ENCODE peak calls at places on chromosomes 7 and 10, in six cellular contexts. V, T, N, O, Q and J are unnamed samples.

GRCh38 chr7:109939207-109939606 is 1151.7 kb upstream of the LRRN3 start:
- DNase-seq in O (no peak), T (no peak), N (no peak), V (no peak), Q (no peak), J (no peak)

GRCh38 chr10:117158297-117158696 is 20.2 kb upstream of the VAX1 start:
- DNase-seq in Q (no peak), V (no peak), O (no peak), T (no peak), N (no peak), J (no peak)

GRCh38 chr7:144785491-144785890 is 50.4 kb downstream of the TPK1 start:
- DNase-seq in N (no peak), T (no peak), Q (no peak), V (no peak), O (no peak), J (no peak)

GRCh38 chr10:103609231-103610082 is 116.0 kb downstream of the NEURL1 start:
- DNase-seq in V (no peak), T (no peak), Q (no peak), O (no peak), N (no peak), J (no peak)

GRCh38 chr10:31773749-31774148 is 154.9 kb downstream of the ARHGAP12 start:
- DNase-seq in T (no peak), Q (no peak), V (no peak), N (no peak), O (no peak), J (no peak)

GRCh38 chr7:149662591-149663095 is 110.7 kb downstream of the ZNF467 start:
- DNase-seq in V (no peak), N (peak), Q (peak), T (peak), O (no peak), J (no peak)

GRCh38 chr7:104111294-104111693 is 96.5 kb downstream of the ORC5 start:
- DNase-seq in T (no peak), N (no peak), O (no peak), V (no peak), Q (no peak), J (no peak)

GRCh38 chr10:108204528-108205313 is 1040.2 kb upstream of the SORCS1 start:
- DNase-seq in V (no peak), O (peak), T (peak), Q (peak), N (peak), J (no peak)

GRCh38 chr10:107028249-107028648 is 136.3 kb downstream of the SORCS1 start:
- DNase-seq in N (no peak), T (no peak), Q (no peak), O (no peak), V (no peak), J (no peak)

GRCh38 chr7:34247468-34247867 is 342.1 kb downstream of the BMPER start:
- DNase-seq in O (no peak), T (no peak), V (no peak), Q (no peak), N (no peak), J (no peak)

GRCh38 chr10:87058171-87058570 is 36.5 kb downstream of the GLUD1 start:
- DNase-seq in Q (no peak), O (no peak), N (no peak), T (no peak), V (no peak), J (no peak)

GRCh38 chr7:46152671-46153070 is 231.6 kb upstream of the IGFBP3 start:
- DNase-seq in T (no peak), V (no peak), N (peak), O (no peak), Q (no peak), J (no peak)

GRCh38 chr10:9149134-9149533 is 1094.6 kb downstream of the GATA3 start:
- DNase-seq in T (no peak), O (peak), N (no peak), V (no peak), Q (no peak), J (no peak)

GRCh38 chr10:73867871-73868631 is 6.3 kb downstream of the CAMK2G start:
- DNase-seq in N (no peak), V (no peak), Q (no peak), O (no peak), T (no peak), J (no peak)

GRCh38 chr10:97022616-97023015 is 163.1 kb downstream of the SLIT1 start:
- DNase-seq in N (no peak), T (no peak), V (no peak), Q (no peak), O (no peak), J (no peak)

GRCh38 chr10:53140516-53140915 is 367.9 kb upstream of the MBL2 start:
- DNase-seq in N (no peak), V (no peak), Q (no peak), O (no peak), T (no peak), J (peak)

GRCh38 chr10:110398419-110399162 is 93.9 kb upstream of the SMNDC1 start:
- DNase-seq in V (peak), N (peak), O (peak), Q (peak), T (peak), J (peak)

GRCh38 chr10:131022369-131022768 is 289.2 kb downstream of the TCERG1L start:
- DNase-seq in T (no peak), V (no peak), O (no peak), N (no peak), Q (no peak), J (no peak)

GRCh38 chr10:71285180-71285545 is 33.9 kb upstream of the SLC29A3 start:
- DNase-seq in Q (peak), O (peak), N (peak), T (peak), V (no peak), J (no peak)

GRCh38 chr7:129213828-129214227 is 11.0 kb upstream of the AHCYL2 start:
- DNase-seq in N (peak), Q (no peak), T (peak), O (no peak), V (no peak), J (no peak)

GRCh38 chr10:17872191-17873091 is 63.3 kb downstream of the MRC1 start:
- DNase-seq in T (peak), O (peak), V (no peak), Q (no peak), N (peak), J (no peak)
- TF ChIP-seq CTCF in T (peak), O (no peak), V (peak), Q (no peak), N (peak), J (peak)

GRCh38 chr10:78302989-78303854 is 269.6 kb downstream of the RPS24 start:
- DNase-seq in Q (peak), V (peak), N (peak), T (peak), O (peak), J (peak)

GRCh38 chr10:78301481-78301880 is 267.8 kb downstream of the RPS24 start:
- DNase-seq in O (no peak), T (no peak), N (no peak), V (no peak), Q (no peak), J (no peak)

GRCh38 chr10:78302739-78302988 is 269.0 kb downstream of the RPS24 start:
- DNase-seq in Q (no peak), V (no peak), O (no peak), N (no peak), T (no peak), J (no peak)

GRCh38 chr10:78300526-78300925 is 266.9 kb downstream of the RPS24 start:
- DNase-seq in O (no peak), Q (no peak), T (no peak), V (no peak), N (no peak), J (no peak)

DNA sequence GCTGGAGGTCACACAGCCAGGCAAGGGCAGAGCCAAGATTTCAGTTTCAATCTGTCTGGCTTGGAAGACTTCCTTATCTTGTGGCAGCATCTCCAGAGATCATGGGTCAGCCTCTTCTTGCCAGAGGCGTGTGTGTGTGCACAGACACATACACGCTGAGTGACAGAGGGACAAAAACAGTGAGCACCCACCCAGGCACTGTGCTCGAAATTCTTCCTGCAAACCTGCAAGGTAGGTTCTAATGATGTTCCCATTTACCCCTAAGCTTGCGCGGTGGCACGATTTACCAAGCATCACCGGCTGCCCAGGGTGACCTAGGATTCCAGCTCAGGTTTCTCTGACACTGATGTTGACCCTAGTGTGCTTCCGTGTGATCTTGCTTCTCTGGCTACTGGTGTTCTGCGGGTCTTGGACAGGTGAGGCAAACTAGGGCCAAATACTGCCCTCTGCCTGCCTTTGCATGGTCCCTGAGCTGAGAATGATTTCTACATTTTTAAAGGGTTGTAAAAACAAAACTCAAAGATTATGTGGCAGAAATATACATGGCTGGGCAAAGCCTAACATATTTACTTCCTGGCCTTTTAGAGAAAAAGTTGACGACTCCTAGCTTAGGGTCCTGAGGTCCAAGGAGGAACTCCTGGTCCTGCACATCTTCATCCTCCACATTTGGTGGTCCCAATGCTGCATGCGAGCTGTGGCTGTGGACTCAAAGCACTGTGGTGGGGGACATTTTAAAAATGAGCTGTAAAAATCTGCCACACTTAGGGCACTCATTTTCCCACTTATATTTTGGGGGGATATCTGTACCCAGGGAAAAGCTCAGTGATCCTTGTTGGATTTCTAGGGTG is 268.5 kb downstream of the RPS24 start:
- DNase-seq in T (peak), O (no peak), Q (no peak), V (no peak), N (peak), J (no peak)
- TF ChIP-seq CTCF in T (peak), O (no peak), Q (no peak), V (no peak), N (peak), J (no peak)

GRCh38 chr10:80461208-80462183 is 7.4 kb downstream of the TSPAN14 start:
- DNase-seq in Q (no peak), N (no peak), T (no peak), V (no peak), O (no peak), J (no peak)
- TF ChIP-seq CTCF in Q (no peak), N (no peak), T (no peak), V (no peak), O (no peak), J (no peak)

DNA sequence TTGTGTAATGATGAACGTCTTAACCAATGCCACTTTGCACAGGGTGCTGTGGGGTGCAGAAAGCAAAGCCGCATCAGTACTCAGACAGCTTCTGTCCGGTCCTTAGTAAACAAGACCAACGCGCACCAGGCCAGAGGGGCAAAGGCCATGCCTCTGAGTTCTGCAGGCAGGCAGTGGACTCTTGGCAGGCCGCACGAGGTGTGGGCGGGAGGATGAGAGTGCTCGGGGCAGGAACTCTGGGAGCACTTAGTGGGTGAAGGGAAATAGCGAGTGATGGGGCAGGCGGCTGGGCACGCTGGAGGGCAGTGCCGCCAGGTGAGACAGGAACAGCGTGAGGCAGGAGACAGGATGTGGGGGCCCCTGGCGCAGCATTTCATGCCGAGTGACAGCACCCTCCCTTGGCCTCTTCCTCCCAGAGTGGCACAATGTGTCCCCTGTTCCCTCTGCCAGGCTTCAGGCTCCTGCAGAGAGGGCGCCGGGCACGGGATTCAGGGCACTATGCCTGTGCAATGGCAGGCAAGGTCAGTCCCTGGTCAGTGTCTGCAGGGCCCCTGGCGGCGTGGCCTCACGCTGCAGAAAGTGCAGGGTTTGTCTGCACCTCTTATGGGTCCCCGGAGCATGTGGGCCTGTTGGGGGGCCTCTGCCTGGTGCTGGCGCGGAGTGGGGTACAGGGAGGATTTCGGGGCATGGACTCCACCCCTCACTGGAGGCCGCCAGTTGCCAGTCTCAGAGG is 60.4 kb downstream of the VIPR2 start:
- DNase-seq in O (no peak), Q (no peak), N (no peak), T (no peak), V (no peak), J (no peak)
- TF ChIP-seq CTCF in O (no peak), Q (no peak), N (no peak), T (no peak), V (no peak), J (no peak)

GRCh38 chr7:120733143-120733542 is 124.8 kb downstream of the TSPAN12 start:
- DNase-seq in Q (no peak), N (peak), T (no peak), O (no peak), V (no peak), J (peak)
- TF ChIP-seq CTCF in Q (no peak), N (no peak), T (no peak), O (no peak), V (no peak), J (no peak)

DNA sequence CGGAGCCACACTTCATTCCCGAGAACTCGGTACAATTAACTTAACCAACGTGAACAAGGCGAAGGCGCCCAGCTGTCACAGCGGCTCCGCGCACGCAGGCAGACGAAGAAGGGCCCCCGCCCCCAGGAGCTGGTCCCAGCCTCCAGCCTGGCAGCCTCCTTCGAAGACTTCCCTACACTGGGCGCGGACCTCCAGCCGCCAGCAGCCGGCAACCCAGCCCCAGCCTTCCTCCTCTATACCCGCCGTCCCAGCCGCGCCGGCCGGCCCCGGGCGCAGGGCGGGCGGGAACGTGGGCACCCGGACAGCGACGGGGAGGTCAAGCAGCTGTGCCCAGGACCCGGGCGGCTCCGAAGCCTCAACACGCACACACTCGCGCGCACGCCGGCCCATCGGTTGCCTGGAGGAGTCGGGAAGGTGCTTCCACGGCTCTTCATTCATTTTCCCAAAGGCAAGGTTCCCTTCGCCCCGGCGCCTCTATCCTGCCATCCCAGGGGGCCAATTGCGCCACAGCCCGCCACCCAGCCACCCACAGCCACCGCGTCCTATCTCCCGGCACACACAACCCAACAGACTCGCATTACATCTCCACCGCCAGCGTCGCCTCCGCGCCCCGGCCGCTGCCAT is 1.6 kb downstream of the CHST15 start:
- DNase-seq in V (no peak), N (no peak), O (peak), T (peak), Q (peak), J (no peak)
- TF ChIP-seq CTCF in V (no peak), N (no peak), O (no peak), T (no peak), Q (no peak), J (no peak)

DNA sequence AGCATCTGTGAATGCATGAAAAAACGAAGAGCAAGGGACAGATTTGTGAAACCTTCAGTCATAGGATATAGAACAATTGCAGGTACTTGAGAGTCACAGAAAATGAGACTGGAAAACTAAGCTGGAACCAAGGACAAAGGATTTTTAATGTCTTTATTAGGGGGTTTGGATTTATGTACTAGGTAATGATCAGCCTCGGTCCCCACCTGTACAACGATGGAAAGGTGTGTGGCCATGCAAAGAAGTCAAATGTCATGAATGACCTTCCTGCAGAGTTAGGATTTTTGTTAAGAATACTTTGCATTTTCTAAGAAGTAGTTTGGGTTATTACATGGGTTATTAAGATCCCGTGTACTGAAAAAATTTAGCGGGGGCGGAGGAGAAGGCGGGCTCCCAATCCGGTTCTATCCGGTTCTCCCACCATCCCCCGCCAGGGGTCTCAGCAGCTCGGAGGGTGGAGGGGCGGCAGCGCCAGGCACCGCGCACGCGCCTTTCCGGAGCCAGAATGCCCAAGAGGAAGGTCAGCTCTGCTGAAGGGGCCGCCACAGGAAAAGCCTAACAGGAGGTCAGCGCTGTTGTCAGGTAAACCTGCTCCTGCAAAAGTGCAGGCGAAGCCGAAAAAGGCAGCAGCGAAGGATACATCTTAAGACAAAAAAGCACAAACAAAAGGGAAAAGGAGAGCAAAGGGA is 327.5 kb upstream of the PLXDC2 start:
- DNase-seq in Q (peak), T (peak), N (no peak), O (no peak), V (no peak), J (no peak)
- TF ChIP-seq CTCF in Q (peak), T (peak), N (no peak), O (no peak), V (no peak), J (no peak)

GRCh38 chr7:38070718-38071117 is 107.3 kb upstream of the STARD3NL start:
- DNase-seq in V (no peak), T (peak), N (peak), Q (no peak), O (no peak), J (no peak)
- TF ChIP-seq CTCF in V (peak), T (peak), N (peak), Q (peak), O (no peak), J (peak)